ENCODE peak calls at places on chromosomes 11 and 22, in five cellular contexts. F is brain microvascular endothelial cell; C is NCI-H69; O is sigmoid colon; H is activated T-helper 9 cell treated with anti-CD3 and anti-CD28 coated beads, Interleukin-2, amount 50 U/mL, for 16 hours. R is an unnamed sample.

GRCh38 chr22:41300661-41301060 is 664 bp upstream of the ZC3H7B start:
- DNase-seq in O (no peak), C (no peak), H (no peak), F (no peak), R (no peak)

GRCh38 chr22:34917239-34917638 is 148.7 kb upstream of the ISX start:
- DNase-seq in C (no peak), F (no peak), O (no peak), H (no peak), R (no peak)

GRCh38 chr11:16178273-16178672 is 178.1 kb downstream of the SOX6 start:
- DNase-seq in H (no peak), F (no peak), O (no peak), C (no peak), R (no peak)

GRCh38 chr11:72141066-72141465 is 5.5 kb downstream of the FOLR3 start:
- DNase-seq in O (no peak), F (peak; percentile 83), H (no peak), C (no peak), R (peak; percentile 55)

GRCh38 chr22:49930128-49930527 is 11.7 kb downstream of the CRELD2 start:
- DNase-seq in F (no peak), C (peak; percentile 35), H (no peak), O (no peak), R (no peak)

GRCh38 chr22:46132830-46133587 is 17.3 kb upstream of the PPARA start:
- DNase-seq in O (no peak), C (no peak), H (no peak), F (no peak), R (no peak)

GRCh38 chr11:706957-707816 is 1.2 kb downstream of the EPS8L2 start:
- DNase-seq in C (no peak), H (no peak), F (no peak), O (no peak), R (peak; percentile 77)

GRCh38 chr11:126233391-126233790 is 21.8 kb downstream of the FAM118B start:
- DNase-seq in H (no peak), O (no peak), F (peak; percentile 65), C (no peak), R (no peak)

GRCh38 chr22:17633217-17633997 is 4.9 kb upstream of the ATP6V1E1 start:
- DNase-seq in H (no peak), F (peak; percentile 54), C (no peak), O (no peak), R (peak; percentile 97)

GRCh38 chr11:62337682-62338181 is 484 bp downstream of the ASRGL1 start:
- DNase-seq in O (no peak), C (peak; percentile 78), H (no peak), F (no peak), R (no peak)

GRCh38 chr11:94746721-94747120 is 21.4 kb upstream of the AMOTL1 start:
- DNase-seq in F (no peak), C (no peak), H (no peak), O (no peak), R (no peak)

GRCh38 chr22:48520888-48521600 is 1306.6 kb downstream of the BRD1 start:
- DNase-seq in F (no peak), C (no peak), H (no peak), O (no peak), R (no peak)

GRCh38 chr11:2313051-2313951 is 11.5 kb downstream of the TSPAN32 start:
- DNase-seq in H (no peak), O (peak; percentile 66), C (no peak), F (no peak), R (no peak)

GRCh38 chr11:1752907-1753425 is 2.6 kb upstream of the IFITM10 start:
- DNase-seq in C (no peak), O (no peak), F (no peak), H (no peak), R (no peak)

GRCh38 chr11:83785942-83786341 is 499.8 kb upstream of the CCDC90B start:
- DNase-seq in O (no peak), H (no peak), C (no peak), F (no peak), R (no peak)

GRCh38 chr22:49535527-49536125 is 292.0 kb downstream of the BRD1 start:
- DNase-seq in F (no peak), C (no peak), H (no peak), O (peak; percentile 50), R (no peak)

GRCh38 chr11:30435488-30435887 is 112.6 kb downstream of the ARL14EP start:
- DNase-seq in H (no peak), O (no peak), F (no peak), C (no peak), R (peak; percentile 5)

GRCh38 chr11:70281114-70281729 is 10.7 kb downstream of the PPFIA1 start:
- DNase-seq in O (peak; percentile 79), C (no peak), H (no peak), F (peak; percentile 83), R (no peak)

GRCh38 chr11:110952150-110952549 is 239.9 kb upstream of the ARHGAP20 start:
- DNase-seq in C (peak; percentile 19), F (no peak), H (no peak), O (no peak), R (no peak)

GRCh38 chr11:1263036-1263435 is 40.2 kb downstream of the MUC5B start:
- DNase-seq in H (no peak), C (no peak), F (no peak), O (no peak), R (no peak)

GRCh38 chr11:47186937-47187681 is 875 bp upstream of the PACSIN3 start:
- DNase-seq in C (peak; percentile 52), H (no peak), O (peak; percentile 89), F (peak; percentile 36), R (peak; percentile 14)

GRCh38 chr11:129278586-129279319 is 86.6 kb upstream of the ARHGAP32 start:
- DNase-seq in H (no peak), C (peak; percentile 71), F (no peak), O (no peak), R (no peak)

GRCh38 chr11:130055637-130056036 is 14.1 kb upstream of the APLP2 start:
- DNase-seq in O (no peak), C (no peak), F (no peak), H (no peak), R (no peak)

GRCh38 chr11:91158297-91158696 is 935.4 kb upstream of the CHORDC1 start:
- DNase-seq in F (no peak), H (no peak), C (peak; percentile 75), O (no peak), R (no peak)

GRCh38 chr11:2571598-2572281 is 126.9 kb downstream of the KCNQ1 start:
- DNase-seq in H (no peak), C (no peak), O (peak; percentile 57), F (no peak), R (no peak)

GRCh38 chr22:20090730-20091240 is 10.7 kb downstream of the DGCR8 start:
- DNase-seq in H (no peak), F (no peak), C (no peak), O (no peak), R (no peak)

GRCh38 chr11:35427158-35427557 is 7.8 kb upstream of the SLC1A2 start:
- DNase-seq in C (peak; percentile 26), O (no peak), F (peak; percentile 39), H (no peak), R (no peak)

GRCh38 chr11:64718084-64718779 is 4.8 kb downstream of the NRXN2 start:
- DNase-seq in O (peak; percentile 56), C (peak; percentile 26), H (no peak), F (no peak), R (no peak)

GRCh38 chr11:61495801-61496601 is 12.5 kb upstream of the LRRC10B start:
- DNase-seq in H (no peak), C (peak; percentile 97), O (no peak), F (no peak), R (no peak)

GRCh38 chr11:6129011-6129410 is 21.5 kb downstream of the OR56B4 start:
- DNase-seq in C (no peak), O (no peak), F (no peak), H (no peak), R (no peak)

GRCh38 chr22:37303821-37304274 is 21.5 kb downstream of the CYTH4 start:
- DNase-seq in H (peak; percentile 59), C (no peak), O (no peak), F (peak; percentile 91), R (peak; percentile 79)

GRCh38 chr22:48372395-48372794 is 1455.3 kb downstream of the BRD1 start:
- DNase-seq in O (peak; percentile 28), H (no peak), F (no peak), C (no peak), R (no peak)

GRCh38 chr11:114193730-114194674 is 102.2 kb upstream of the NNMT start:
- DNase-seq in C (peak; percentile 60), O (no peak), F (no peak), H (no peak), R (no peak)

GRCh38 chr11:67020949-67021348 is 2.0 kb upstream of the SYT12 start:
- DNase-seq in H (no peak), F (no peak), C (no peak), O (no peak), R (no peak)

GRCh38 chr11:66912361-66912760 is 45.8 kb downstream of the PC start:
- DNase-seq in H (no peak), O (no peak), F (no peak), C (no peak), R (no peak)

GRCh38 chr11:14500181-14500651 is 605 bp upstream of the COPB1 start:
- DNase-seq in F (peak; percentile 47), H (no peak), C (peak; percentile 67), O (no peak), R (peak; percentile 78)

GRCh38 chr22:25804676-25805075 is 62.7 kb downstream of the MYO18B start:
- DNase-seq in O (no peak), H (no peak), C (no peak), F (no peak), R (no peak)